ENCODE peak calls at places on chromosomes 12 and 14, in five cellular contexts. One of them, this sample, is unnamed.

GRCh38 chr14:54425537-54426274 is 15.5 kb downstream of the CNIH1 start:
- DNase-seq in GM04504: no peak
- DNase-seq in AG10803: no peak
- DNase-seq in activated CD4-positive, alpha-beta T cell treated with anti-CD3 and anti-CD28 coated beads, Interleukin-2, amount 50 U/mL, for 1 hour: no peak
- DNase-seq in H9: no peak
- DNase-seq in this sample: no peak

GRCh38 chr12:75481013-75481705 is 604 bp downstream of the GLIPR1 start:
- DNase-seq in GM04504: no peak
- DNase-seq in AG10803: peak
- DNase-seq in activated CD4-positive, alpha-beta T cell treated with anti-CD3 and anti-CD28 coated beads, Interleukin-2, amount 50 U/mL, for 1 hour: no peak
- DNase-seq in H9: no peak
- DNase-seq in this sample: no peak

GRCh38 chr12:1810201-1810930 is 10.0 kb upstream of the LRTM2 start:
- DNase-seq in GM04504: no peak
- DNase-seq in AG10803: no peak
- DNase-seq in activated CD4-positive, alpha-beta T cell treated with anti-CD3 and anti-CD28 coated beads, Interleukin-2, amount 50 U/mL, for 1 hour: no peak
- DNase-seq in H9: no peak
- DNase-seq in this sample: peak

GRCh38 chr14:100872641-100873071 is 30.9 kb downstream of the RTL1 start:
- DNase-seq in GM04504: no peak
- DNase-seq in AG10803: no peak
- DNase-seq in activated CD4-positive, alpha-beta T cell treated with anti-CD3 and anti-CD28 coated beads, Interleukin-2, amount 50 U/mL, for 1 hour: no peak
- DNase-seq in H9: no peak
- DNase-seq in this sample: no peak

GRCh38 chr14:61368061-61368710 is 46.8 kb downstream of the PRKCH start:
- DNase-seq in GM04504: no peak
- DNase-seq in AG10803: no peak
- DNase-seq in activated CD4-positive, alpha-beta T cell treated with anti-CD3 and anti-CD28 coated beads, Interleukin-2, amount 50 U/mL, for 1 hour: no peak
- DNase-seq in H9: no peak
- DNase-seq in this sample: peak

GRCh38 chr12:104971276-104971675 is 13.2 kb upstream of the SLC41A2 start:
- DNase-seq in GM04504: no peak
- DNase-seq in AG10803: no peak
- DNase-seq in activated CD4-positive, alpha-beta T cell treated with anti-CD3 and anti-CD28 coated beads, Interleukin-2, amount 50 U/mL, for 1 hour: no peak
- DNase-seq in H9: no peak
- DNase-seq in this sample: no peak

GRCh38 chr14:34035177-34035933 is 84.5 kb upstream of the EGLN3 start:
- DNase-seq in GM04504: no peak
- DNase-seq in AG10803: no peak
- DNase-seq in activated CD4-positive, alpha-beta T cell treated with anti-CD3 and anti-CD28 coated beads, Interleukin-2, amount 50 U/mL, for 1 hour: no peak
- DNase-seq in H9: no peak
- DNase-seq in this sample: peak

GRCh38 chr14:91372680-91373495 is 44.7 kb downstream of the CCDC88C start:
- DNase-seq in GM04504: no peak
- DNase-seq in AG10803: no peak
- DNase-seq in activated CD4-positive, alpha-beta T cell treated with anti-CD3 and anti-CD28 coated beads, Interleukin-2, amount 50 U/mL, for 1 hour: no peak
- DNase-seq in H9: no peak
- DNase-seq in this sample: peak

GRCh38 chr12:1277905-1278304 is 286.9 kb downstream of the ERC1 start:
- DNase-seq in GM04504: no peak
- DNase-seq in AG10803: no peak
- DNase-seq in activated CD4-positive, alpha-beta T cell treated with anti-CD3 and anti-CD28 coated beads, Interleukin-2, amount 50 U/mL, for 1 hour: no peak
- DNase-seq in H9: no peak
- DNase-seq in this sample: no peak

This sample was measured in Daoy.